ENCODE peak calls at places on chromosome 22, in five cellular contexts. H is uterus, A is cardiac muscle cell, U is nephron progenitor cell, W is colonic mucosa. E is an unnamed sample.

GRCh38 chr22:28969401-28970168 is 86.2 kb downstream of the ZNRF3 start:
- DNase-seq in W (no peak), U (peak; percentile 15), H (no peak), A (no peak), E (no peak)

GRCh38 chr22:39265143-39265542 is 20.4 kb upstream of the PDGFB start:
- DNase-seq in U (no peak), W (no peak), A (no peak), H (no peak), E (no peak)

GRCh38 chr22:45101828-45102227 is 61.9 kb upstream of the NUP50 start:
- DNase-seq in H (peak; percentile 34), U (peak; percentile 45), A (peak; percentile 70), W (peak; percentile 57), E (peak; percentile 68)

GRCh38 chr22:21960200-21961126 is 7.8 kb upstream of the PPM1F start:
- DNase-seq in U (no peak), H (no peak), A (no peak), W (no peak), E (no peak)

GRCh38 chr22:39518996-39519680 is 1.2 kb upstream of the ATF4 start:
- DNase-seq in W (peak; percentile 65), A (peak; percentile 55), H (no peak), U (no peak), E (peak; percentile 54)

GRCh38 chr22:40200795-40201194 is 23.1 kb downstream of the TNRC6B start:
- DNase-seq in U (no peak), W (no peak), A (no peak), H (no peak), E (no peak)

GRCh38 chr22:45098056-45098455 is 65.7 kb upstream of the NUP50 start:
- DNase-seq in U (no peak), A (no peak), W (no peak), H (no peak), E (no peak)

GRCh38 chr22:48838846-48839730 is 988.6 kb downstream of the BRD1 start:
- DNase-seq in A (no peak), H (no peak), U (no peak), W (no peak), E (no peak)

GRCh38 chr22:37431811-37432707 is 4.8 kb upstream of the ELFN2 start:
- DNase-seq in H (no peak), A (no peak), U (no peak), W (no peak), E (no peak)

GRCh38 chr22:22721681-22722309 is 77.4 kb downstream of the GGTLC2 start:
- DNase-seq in A (no peak), U (no peak), H (no peak), W (no peak), E (no peak)

GRCh38 chr22:37274380-37274862 is 7.9 kb upstream of the CYTH4 start:
- DNase-seq in H (no peak), W (peak; percentile 36), A (no peak), U (no peak), E (no peak)

GRCh38 chr22:24727218-24727851 is 47.2 kb downstream of the PIWIL3 start:
- DNase-seq in U (no peak), H (peak; percentile 27), A (no peak), W (peak; percentile 57), E (no peak)

GRCh38 chr22:37672920-37673453 is 2.4 kb upstream of the LGALS1 start:
- DNase-seq in U (no peak), A (no peak), H (no peak), W (no peak), E (no peak)

GRCh38 chr22:29302681-29303465 is 3.6 kb upstream of the GAS2L1 start:
- DNase-seq in U (no peak), A (no peak), H (no peak), W (no peak), E (no peak)

GRCh38 chr22:37904572-37905533 is 1.2 kb upstream of the MICALL1 start:
- DNase-seq in H (peak; percentile 93), A (peak; percentile 10), W (peak; percentile 33), U (peak; percentile 12), E (peak; percentile 82)

GRCh38 chr22:27462190-27462589 is 339.4 kb downstream of the MN1 start:
- DNase-seq in U (no peak), A (no peak), W (no peak), H (no peak), E (no peak)

GRCh38 chr22:40446203-40446602 is 75.8 kb downstream of the SGSM3 start:
- DNase-seq in U (no peak), W (no peak), A (no peak), H (no peak), E (no peak)

GRCh38 chr22:46484156-46484860 is 53.1 kb downstream of the CELSR1 start:
- DNase-seq in H (no peak), W (no peak), U (no peak), A (no peak), E (no peak)

GRCh38 chr22:26313291-26313690 is 115.8 kb upstream of the ASPHD2 start:
- DNase-seq in A (no peak), U (no peak), H (no peak), W (no peak), E (no peak)

GRCh38 chr22:38122616-38123015 is 12.1 kb upstream of the BAIAP2L2 start:
- DNase-seq in H (no peak), W (no peak), A (no peak), U (no peak), E (no peak)

GRCh38 chr22:43136255-43136654 is 6.9 kb downstream of the MCAT start:
- DNase-seq in W (no peak), A (peak; percentile 78), U (peak; percentile 67), H (no peak), E (peak; percentile 71)

GRCh38 chr22:38868886-38869381 is 3.1 kb downstream of the CBX6 start:
- DNase-seq in W (peak; percentile 81), U (peak; percentile 93), A (peak; percentile 89), H (peak; percentile 76), E (peak; percentile 94)

GRCh38 chr22:33006220-33006954 is 51.8 kb downstream of the SYN3 start:
- DNase-seq in W (no peak), A (no peak), H (no peak), U (no peak), E (no peak)

GRCh38 chr22:27250418-27250817 is 551.1 kb downstream of the MN1 start:
- DNase-seq in U (no peak), H (no peak), A (no peak), W (no peak), E (no peak)

GRCh38 chr22:44557064-44557748 is 59.2 kb upstream of the RTL6 start:
- DNase-seq in U (no peak), A (no peak), W (no peak), H (no peak), E (no peak)

GRCh38 chr22:46238541-46238940 is 11.6 kb downstream of the CDPF1 start:
- DNase-seq in U (no peak), H (no peak), W (no peak), A (no peak), E (no peak)

GRCh38 chr22:46974077-46974476 is 211.6 kb downstream of the TBC1D22A start:
- DNase-seq in A (no peak), U (no peak), H (no peak), W (no peak), E (no peak)

GRCh38 chr22:41094036-41094435 is 1.6 kb downstream of the EP300 start:
- DNase-seq in U (no peak), W (peak; percentile 53), H (no peak), A (peak; percentile 25), E (peak; percentile 40)

GRCh38 chr22:48535868-48536690 is 1291.6 kb downstream of the BRD1 start:
- DNase-seq in A (no peak), H (no peak), U (no peak), W (no peak), E (no peak)

GRCh38 chr22:25555506-25556060 is 8.9 kb upstream of the GRK3 start:
- DNase-seq in A (no peak), W (no peak), H (no peak), U (no peak), E (no peak)

GRCh38 chr22:27880778-27881394 is 38.2 kb downstream of the PITPNB start:
- DNase-seq in A (peak; percentile 75), U (peak; percentile 33), W (peak; percentile 57), H (peak; percentile 72), E (no peak)

GRCh38 chr22:21726650-21727049 is 8.9 kb downstream of the YPEL1 start:
- DNase-seq in H (no peak), U (peak; percentile 37), W (no peak), A (peak; percentile 40), E (peak; percentile 66)

GRCh38 chr22:46701262-46701661 is 36.8 kb downstream of the CERK start:
- DNase-seq in A (no peak), U (no peak), H (no peak), W (no peak), E (no peak)

GRCh38 chr22:50699754-50700386 is 27.2 kb downstream of the SHANK3 start:
- DNase-seq in U (no peak), W (no peak), H (no peak), A (peak; percentile 46), E (peak; percentile 26)
- TF ChIP-seq CTCF in U (peak; percentile 22), W (no peak), H (no peak), A (peak; percentile 20), E (no peak)

DNA sequence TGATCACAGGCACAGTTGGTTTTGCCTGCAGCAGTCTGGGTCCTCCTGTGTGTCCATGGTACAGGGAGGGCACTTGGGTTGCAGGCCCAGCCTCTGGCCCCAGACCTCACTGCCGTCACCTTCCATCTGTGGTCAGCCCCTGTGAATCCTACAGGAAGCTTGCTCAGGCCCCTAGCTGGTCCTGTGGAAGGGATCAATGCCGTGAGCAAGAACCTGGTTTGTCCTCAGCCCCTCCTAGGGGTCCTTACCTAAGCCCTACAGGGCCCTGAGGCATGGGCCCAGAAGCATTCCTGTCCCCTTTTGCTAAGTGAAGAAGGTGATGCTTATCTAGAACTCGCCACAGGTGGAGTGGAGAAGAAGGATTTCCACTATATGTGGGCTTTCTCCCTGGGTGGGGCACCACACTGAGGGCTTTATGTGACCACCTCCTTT is 29.9 kb downstream of the MED15 start:
- DNase-seq in W (no peak), H (no peak), U (no peak), A (no peak), E (no peak)
- TF ChIP-seq CTCF in W (no peak), H (no peak), U (no peak), A (no peak), E (no peak)

GRCh38 chr22:31610611-31611010 is 51.4 kb downstream of the PISD start:
- DNase-seq in W (no peak), U (no peak), A (no peak), H (no peak), E (no peak)

GRCh38 chr22:31613286-31613903 is 48.6 kb downstream of the PISD start:
- DNase-seq in H (no peak), W (no peak), A (no peak), U (no peak), E (no peak)

GRCh38 chr22:31612891-31613285 is 49.1 kb downstream of the PISD start:
- DNase-seq in U (no peak), H (no peak), W (no peak), A (no peak), E (no peak)

GRCh38 chr22:31609716-31610115 is 52.3 kb downstream of the PISD start:
- DNase-seq in W (no peak), U (no peak), H (no peak), A (no peak), E (no peak)

GRCh38 chr22:31611065-31611760 is 50.8 kb downstream of the PISD start:
- DNase-seq in H (no peak), W (no peak), U (no peak), A (no peak), E (no peak)
- TF ChIP-seq CTCF in H (no peak), W (no peak), U (no peak), A (peak; percentile 5), E (no peak)

GRCh38 chr22:19036523-19037273 is 85.5 kb downstream of the DGCR2 start:
- DNase-seq in U (no peak), A (no peak), H (no peak), W (no peak), E (no peak)
- TF ChIP-seq CTCF in U (no peak), A (peak; percentile 15), H (no peak), W (no peak), E (no peak)

GRCh38 chr22:50190182-50190951 is 4.7 kb downstream of the TRABD start:
- DNase-seq in A (peak; percentile 43), H (peak; percentile 60), W (peak; percentile 90), U (peak; percentile 48), E (no peak)
- TF ChIP-seq CTCF in A (peak; percentile 32), H (peak; percentile 15), W (peak; percentile 49), U (no peak), E (no peak)